ENCODE peak calls at places on chromosomes 11 and 22, in seven cellular contexts. M, N, L, R, W, X and V are unnamed samples.
A peak's percentile ranks its signal among the peaks of the same experiment; 100 is the strongest.

GRCh38 chr11:74466916-74467885 is at the start of gene KCNE3:
- DNase-seq in M (no peak), N (no peak), L (no peak), R (no peak), W (no peak), X (no peak), V (no peak)

GRCh38 chr11:56271092-56271491 is 2.9 kb upstream of the OR5T1 start:
- DNase-seq in M (no peak), N (no peak), L (no peak), R (no peak), W (no peak), X (no peak), V (no peak)

GRCh38 chr11:859394-860131 is 16.9 kb downstream of the TSPAN4 start:
- DNase-seq in M (no peak), N (no peak), L (no peak), R (no peak), W (no peak), X (peak; percentile 82), V (peak; percentile 23)

GRCh38 chr11:126465573-126466287 is 110.2 kb downstream of the ST3GAL4 start:
- DNase-seq in M (no peak), N (no peak), L (no peak), R (no peak), W (no peak), X (no peak), V (no peak)

GRCh38 chr11:64115751-64116522 is 50.0 kb downstream of the MACROD1 start:
- DNase-seq in M (no peak), N (no peak), L (no peak), R (no peak), W (no peak), X (no peak), V (no peak)

GRCh38 chr11:125271436-125272064 is 107.0 kb downstream of the PKNOX2 start:
- DNase-seq in M (no peak), N (no peak), L (no peak), R (no peak), W (no peak), X (no peak), V (no peak)

GRCh38 chr11:61277973-61278565 is 17.0 kb downstream of the VWCE start:
- DNase-seq in M (no peak), N (no peak), L (no peak), R (no peak), W (no peak), X (no peak), V (no peak)

GRCh38 chr11:101096036-101096704 is 33.4 kb downstream of the PGR start:
- DNase-seq in M (no peak), N (no peak), L (no peak), R (no peak), W (no peak), X (no peak), V (no peak)

GRCh38 chr11:57391546-57391945 is 1.1 kb upstream of the PRG2 start:
- DNase-seq in M (no peak), N (no peak), L (no peak), R (no peak), W (no peak), X (no peak), V (no peak)

GRCh38 chr22:46754110-46754799 is 8.2 kb upstream of the TBC1D22A start:
- DNase-seq in M (peak; percentile 96), N (no peak), L (peak; percentile 92), R (no peak), W (no peak), X (peak; percentile 86), V (peak; percentile 88)

GRCh38 chr11:61949169-61950034 is 749 bp upstream of the BEST1 start:
- DNase-seq in M (no peak), N (no peak), L (peak; percentile 59), R (no peak), W (no peak), X (peak; percentile 99), V (peak; percentile 77)

GRCh38 chr11:126433989-126434949 is 78.8 kb downstream of the ST3GAL4 start:
- DNase-seq in M (no peak), N (no peak), L (no peak), R (no peak), W (no peak), X (no peak), V (no peak)

GRCh38 chr22:44445731-44446130 is 52.3 kb downstream of the RTL6 start:
- DNase-seq in M (no peak), N (no peak), L (no peak), R (no peak), W (no peak), X (no peak), V (no peak)

GRCh38 chr11:19232910-19233503 is 7.7 kb downstream of the E2F8 start:
- DNase-seq in M (peak; percentile 86), N (no peak), L (peak; percentile 48), R (no peak), W (no peak), X (peak; percentile 38), V (peak; percentile 21)

GRCh38 chr11:82191690-82192089 is 542.0 kb downstream of the FAM181B start:
- DNase-seq in M (no peak), N (no peak), L (no peak), R (no peak), W (no peak), X (no peak), V (no peak)

GRCh38 chr11:113373981-113374560 is 13.5 kb upstream of the ANKK1 start:
- DNase-seq in M (no peak), N (no peak), L (no peak), R (no peak), W (no peak), X (no peak), V (no peak)

GRCh38 chr11:90855531-90855930 is 632.7 kb upstream of the CHORDC1 start:
- DNase-seq in M (no peak), N (no peak), L (no peak), R (no peak), W (no peak), X (no peak), V (no peak)

GRCh38 chr11:12692238-12693074 is 18.2 kb downstream of the TEAD1 start:
- DNase-seq in M (no peak), N (no peak), L (no peak), R (no peak), W (no peak), X (peak; percentile 93), V (peak; percentile 73)

GRCh38 chr11:83035070-83035854 is 36.4 kb downstream of the RAB30 start:
- DNase-seq in M (no peak), N (no peak), L (no peak), R (no peak), W (no peak), X (no peak), V (no peak)

GRCh38 chr11:9980931-9981330 is 313.1 kb downstream of the SBF2 start:
- DNase-seq in M (no peak), N (no peak), L (no peak), R (no peak), W (no peak), X (no peak), V (no peak)

GRCh38 chr22:31748490-31748889 is 1.4 kb downstream of the PRR14L start:
- DNase-seq in M (no peak), N (no peak), L (no peak), R (no peak), W (no peak), X (no peak), V (no peak)

GRCh38 chr11:128946646-128947045 is 4.0 kb upstream of the TP53AIP1 start:
- DNase-seq in M (no peak), N (no peak), L (no peak), R (no peak), W (no peak), X (no peak), V (no peak)

GRCh38 chr11:26741036-26741435 is 19.2 kb upstream of the SLC5A12 start:
- DNase-seq in M (no peak), N (no peak), L (peak; percentile 49), R (no peak), W (no peak), X (peak; percentile 82), V (peak; percentile 81)

GRCh38 chr22:40056163-40056958 is 61.6 kb downstream of the FAM83F start:
- DNase-seq in M (no peak), N (no peak), L (no peak), R (no peak), W (no peak), X (no peak), V (no peak)

GRCh38 chr22:46367707-46368191 is 32.2 kb downstream of the TRMU start:
- DNase-seq in M (no peak), N (peak; percentile 38), L (no peak), R (peak; percentile 85), W (peak; percentile 69), X (no peak), V (peak; percentile 5)

GRCh38 chr11:111795333-111795985 is 29.3 kb upstream of the PPP2R1B start:
- DNase-seq in M (peak; percentile 56), N (no peak), L (peak; percentile 82), R (no peak), W (no peak), X (no peak), V (no peak)

GRCh38 chr11:16839821-16840220 is 101.4 kb downstream of the C11orf58 start:
- DNase-seq in M (no peak), N (no peak), L (no peak), R (no peak), W (no peak), X (no peak), V (no peak)

GRCh38 chr11:8717876-8718753 is 35.5 kb downstream of the RPL27A start:
- DNase-seq in M (no peak), N (no peak), L (no peak), R (no peak), W (no peak), X (peak; percentile 85), V (peak; percentile 16)

GRCh38 chr11:64040684-64041267 is 5.0 kb downstream of the FLRT1 start:
- DNase-seq in M (no peak), N (no peak), L (no peak), R (no peak), W (no peak), X (no peak), V (no peak)

GRCh38 chr11:61697093-61697492 is 16.9 kb downstream of the DAGLA start:
- DNase-seq in M (no peak), N (no peak), L (no peak), R (no peak), W (no peak), X (no peak), V (no peak)

GRCh38 chr11:131999084-131999483 is 628.7 kb downstream of the NTM start:
- DNase-seq in M (no peak), N (no peak), L (no peak), R (no peak), W (no peak), X (peak; percentile 13), V (no peak)